ENCODE peak calls at places on chromosome 3, in six cellular contexts. B, D, V, H, I and R are unnamed samples. For H3K36me3, the result is how much of the 10 kb centered on the place peaks cover.

GRCh38 chr3:14605070-14605469 is 46.5 kb upstream of the CCDC174 start:
- DNase-seq in B (no peak), I (no peak), V (no peak), H (no peak), D (no peak), R (no peak)

GRCh38 chr3:100972867-100973266 is 20.4 kb downstream of the ABI3BP start:
- DNase-seq in B (no peak), I (no peak), H (no peak), V (no peak), D (no peak), R (no peak)

GRCh38 chr3:73188707-73189106 is 127.2 kb downstream of the EBLN2 start:
- DNase-seq in V (no peak), H (no peak), B (no peak), D (no peak), I (no peak), R (no peak)

GRCh38 chr3:126191246-126191645 is 10.9 kb upstream of the ALDH1L1 start:
- DNase-seq in B (no peak), H (no peak), D (no peak), V (no peak), I (no peak), R (no peak)

GRCh38 chr3:151351648-151352047 is 22.3 kb upstream of the P2RY13 start:
- DNase-seq in H (no peak), V (no peak), B (no peak), D (no peak), I (no peak), R (no peak)

GRCh38 chr3:183626877-183627594 is 8.4 kb upstream of the KLHL24 start:
- DNase-seq in D (no peak), H (no peak), V (peak), B (no peak), I (peak), R (peak)

GRCh38 chr3:46994801-46995731 is 15.6 kb downstream of the NBEAL2 start:
- DNase-seq in V (no peak), D (no peak), B (peak), H (no peak), I (no peak), R (no peak)

GRCh38 chr3:70824785-70825184 is 512.3 kb upstream of the MDFIC2 start:
- DNase-seq in I (no peak), H (no peak), V (no peak), B (no peak), D (peak), R (no peak)

GRCh38 chr3:24123596-24123995 is 178.5 kb downstream of the NR1D2 start:
- DNase-seq in H (no peak), I (no peak), B (no peak), D (no peak), V (no peak), R (no peak)

GRCh38 chr3:12782172-12782815 is 14.2 kb upstream of the CAND2 start:
- DNase-seq in D (peak), I (no peak), V (peak), H (peak), B (peak), R (no peak)

GRCh38 chr3:33884204-33884561 is 85.8 kb downstream of the PDCD6IP start:
- DNase-seq in V (no peak), I (no peak), D (no peak), H (peak), B (no peak), R (peak)

GRCh38 chr3:196080997-196081833 is 675 bp downstream of the TFRC start:
- DNase-seq in B (peak), V (peak), H (peak), D (peak), I (peak), R (peak)

GRCh38 chr3:148379763-148380162 is 317.9 kb upstream of the AGTR1 start:
- DNase-seq in D (no peak), H (no peak), I (no peak), B (peak), V (no peak), R (no peak)

GRCh38 chr3:149765762-149766334 is 13.6 kb upstream of the COMMD2 start:
- DNase-seq in V (no peak), B (no peak), I (no peak), H (no peak), D (no peak), R (no peak)

GRCh38 chr3:8739757-8740508 is 6.3 kb downstream of the CAV3 start:
- DNase-seq in D (no peak), I (peak), V (no peak), H (no peak), B (no peak), R (no peak)

GRCh38 chr3:161508852-161509477 is 12.4 kb downstream of the OTOL1 start:
- DNase-seq in B (no peak), I (no peak), H (no peak), D (no peak), V (no peak), R (no peak)

GRCh38 chr3:52714335-52715302 is 8.7 kb downstream of the SPCS1 start:
- DNase-seq in H (peak), D (no peak), V (no peak), I (no peak), B (peak), R (no peak)

GRCh38 chr3:141432904-141433303 is 53.9 kb upstream of the RASA2 start:
- DNase-seq in D (no peak), B (no peak), I (no peak), H (peak), V (no peak), R (no peak)

GRCh38 chr3:97662264-97662663 is 102.3 kb upstream of the ARL6 start:
- DNase-seq in D (no peak), I (no peak), H (no peak), B (no peak), V (no peak), R (no peak)

GRCh38 chr3:197792019-197792647 is 1.1 kb downstream of the LRCH3 start:
- DNase-seq in D (no peak), B (no peak), I (no peak), V (no peak), H (no peak), R (no peak)

GRCh38 chr3:13811614-13812013 is 68.3 kb downstream of the WNT7A start:
- DNase-seq in I (no peak), V (no peak), B (no peak), D (no peak), H (no peak), R (no peak)

GRCh38 chr3:190017575-190018288 is 103.0 kb downstream of the P3H2 start:
- DNase-seq in H (peak), V (peak), I (peak), B (no peak), D (peak), R (no peak)

GRCh38 chr3:123568034-123568433 is 16.8 kb downstream of the HACD2 start:
- DNase-seq in D (no peak), I (no peak), H (no peak), V (no peak), B (no peak), R (no peak)

GRCh38 chr3:181210275-181210674 is 220.7 kb upstream of the DNAJC19 start:
- DNase-seq in I (no peak), H (no peak), V (no peak), D (no peak), B (no peak), R (no peak)

GRCh38 chr3:138417559-138417982 is 16.8 kb upstream of the ESYT3 start:
- DNase-seq in I (peak), D (peak), H (peak), B (peak), V (peak), R (peak)

GRCh38 chr3:62149962-62150361 is 223.4 kb downstream of the FEZF2 start:
- DNase-seq in H (no peak), B (no peak), D (no peak), V (no peak), I (no peak), R (no peak)

DNA sequence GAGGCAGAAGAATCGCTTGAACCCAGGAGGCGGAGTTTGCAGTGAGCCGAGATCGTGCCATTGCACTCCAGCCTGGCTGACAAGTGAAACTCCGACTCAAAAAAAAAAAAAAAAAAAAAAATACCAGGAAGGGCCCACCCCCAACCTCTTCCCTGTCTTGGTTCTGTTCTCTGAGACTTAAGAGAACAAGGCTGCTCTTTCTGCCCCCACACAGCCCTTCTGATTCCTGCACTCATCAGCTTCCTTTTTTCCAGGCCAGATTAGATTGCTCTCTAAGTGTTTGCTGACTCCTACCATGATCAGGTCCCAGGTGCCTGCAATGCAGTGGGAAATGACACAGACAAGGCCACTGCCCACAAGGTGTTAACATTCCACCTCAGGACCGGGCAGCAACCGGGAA is 13.0 kb downstream of the TMEM44 start:
- DNase-seq in H (no peak), D (no peak), B (no peak), V (no peak), I (no peak), R (no peak)
- H3K36me3 ChIP-seq in H (under half), D (under half), B (under half), V (under half), I (under half), R (under half)

GRCh38 chr3:15973930-15974329 is 176.2 kb upstream of the ANKRD28 start:
- DNase-seq in H (no peak), B (no peak), I (no peak), D (no peak), V (no peak), R (no peak)

GRCh38 chr3:15969874-15970640 is 172.3 kb upstream of the ANKRD28 start:
- DNase-seq in H (no peak), I (no peak), V (no peak), B (no peak), D (no peak), R (no peak)

GRCh38 chr3:15974647-15975046 is 176.9 kb upstream of the ANKRD28 start:
- DNase-seq in I (no peak), B (peak), H (peak), D (no peak), V (no peak), R (no peak)

GRCh38 chr3:15976524-15976923 is 178.7 kb upstream of the ANKRD28 start:
- DNase-seq in V (no peak), D (no peak), H (no peak), B (no peak), I (no peak), R (no peak)

GRCh38 chr3:15973414-15973813 is 175.6 kb upstream of the ANKRD28 start:
- DNase-seq in B (no peak), D (no peak), V (no peak), I (no peak), H (no peak), R (no peak)
- H3K4me3 ChIP-seq in B (no peak), D (no peak), V (no peak), I (no peak), H (no peak), R (no peak)

GRCh38 chr3:112117415-112117814 is 15.6 kb downstream of the GCSAM start:
- DNase-seq in H (no peak), I (no peak), D (no peak), V (no peak), B (no peak), R (no peak)

GRCh38 chr3:112116777-112117186 is 16.3 kb downstream of the GCSAM start:
- DNase-seq in D (no peak), I (no peak), B (no peak), H (no peak), V (no peak), R (peak)

GRCh38 chr3:112115161-112115739 is 17.8 kb downstream of the GCSAM start:
- DNase-seq in I (no peak), V (no peak), B (no peak), D (no peak), H (no peak), R (no peak)

GRCh38 chr3:112115806-112116383 is 17.2 kb downstream of the GCSAM start:
- DNase-seq in D (no peak), H (no peak), I (no peak), B (no peak), V (no peak), R (no peak)

DNA sequence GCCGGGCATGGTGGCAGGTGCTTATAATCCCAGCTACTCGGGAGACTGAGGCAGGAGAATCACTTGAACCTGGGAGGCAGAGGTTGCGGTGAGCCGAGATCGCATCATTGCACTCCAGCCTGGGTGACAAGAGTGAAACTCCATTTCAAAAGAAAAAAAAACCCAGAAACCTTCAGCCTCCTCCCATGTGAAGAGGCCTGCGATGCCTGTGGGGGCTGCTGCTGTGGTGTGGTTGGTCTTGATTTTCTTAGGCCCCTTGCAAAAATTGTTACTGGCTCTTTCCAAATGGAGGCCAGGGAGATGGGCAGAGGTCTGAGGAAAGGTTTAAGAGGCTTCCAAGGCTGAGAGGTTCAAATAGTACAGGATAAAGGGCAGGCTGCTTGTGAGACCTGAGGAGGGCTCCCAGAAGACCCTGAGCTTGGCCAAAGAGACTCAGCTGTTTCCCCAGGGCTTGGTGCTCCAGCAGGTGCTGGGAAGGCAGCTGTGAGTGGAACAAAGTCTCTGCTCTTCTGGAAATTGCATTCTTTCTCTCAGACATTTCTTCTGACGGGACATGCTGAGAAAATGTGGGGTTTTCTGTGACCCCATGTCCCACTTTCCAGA is 18.4 kb downstream of the GCSAM start:
- DNase-seq in B (no peak), H (no peak), I (no peak), D (no peak), V (no peak), R (no peak)
- H3K36me3 ChIP-seq in B (under half), H (under half), I (under half), D (under half), V (under half), R (under half)

DNA sequence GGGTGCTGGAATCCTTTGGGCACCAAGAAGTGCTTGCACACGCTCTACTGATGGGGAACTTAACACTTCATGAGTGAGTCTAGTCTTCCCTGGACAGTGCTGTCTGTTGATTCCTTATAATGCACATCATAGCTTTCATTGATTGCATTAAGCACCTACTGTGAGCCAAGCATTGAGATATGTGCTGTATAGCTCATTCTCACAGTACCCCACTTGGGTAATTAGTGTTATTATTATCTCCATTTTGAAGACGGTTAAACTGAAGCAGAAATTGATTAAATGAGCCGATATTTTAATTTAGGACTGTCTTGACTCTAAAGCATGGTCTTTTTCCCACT is 507 bp upstream of the PDHB start:
- DNase-seq in V (no peak), D (no peak), B (no peak), I (no peak), H (no peak), R (no peak)
- H3K4me3 ChIP-seq in V (no peak), D (no peak), B (peak), I (peak), H (peak), R (peak)

GRCh38 chr3:40465456-40465855 is 8.3 kb downstream of the RPL14 start:
- DNase-seq in V (no peak), H (no peak), I (no peak), D (no peak), B (no peak), R (no peak)
- H3K36me3 ChIP-seq in V (under half), H (under half), I (under half), D (under half), B (under half), R (under half)

GRCh38 chr3:187062526-187063177 is 76.6 kb downstream of the RPL39L start:
- DNase-seq in I (peak), V (no peak), D (no peak), B (no peak), H (peak), R (no peak)
- H3K4me3 ChIP-seq in I (peak), V (no peak), D (no peak), B (no peak), H (no peak), R (no peak)